ENCODE peak calls at places on chromosomes 4 and X, in five cellular contexts. B is foreskin keratinocyte, M is lung, P is heart right ventricle, N is ovary. T is an unnamed sample.

GRCh38 chr4:90769251-90769650 is 642.1 kb downstream of the CCSER1 start:
- DNase-seq in B (no peak), M (no peak), P (no peak), N (no peak), T (no peak)

GRCh38 chrX:108641589-108642272 is 94.6 kb downstream of the IRS4 start:
- DNase-seq in B (no peak), M (no peak), P (no peak), N (no peak), T (no peak)

GRCh38 chr4:78691333-78691732 is 84.8 kb upstream of the BMP2K start:
- DNase-seq in B (no peak), M (no peak), P (no peak), N (no peak), T (no peak)

GRCh38 chr4:164716901-164717300 is 37.0 kb upstream of the SMIM31 start:
- DNase-seq in B (no peak), M (no peak), P (no peak), N (no peak), T (no peak)

GRCh38 chr4:16893141-16893571 is 5.3 kb downstream of the LDB2 start:
- DNase-seq in B (no peak), M (no peak), P (no peak), N (no peak), T (no peak)

GRCh38 chr4:62640296-62640695 is 1440.2 kb downstream of the ADGRL3 start:
- DNase-seq in B (peak), M (no peak), P (no peak), N (no peak), T (no peak)

GRCh38 chr4:140609548-140610425 is 41.0 kb upstream of the UCP1 start:
- DNase-seq in B (no peak), M (no peak), P (no peak), N (no peak), T (no peak)

GRCh38 chr4:177964061-177964460 is 521.8 kb upstream of the AGA start:
- DNase-seq in B (peak), M (no peak), P (no peak), N (no peak), T (no peak)

GRCh38 chrX:22395372-22395771 is 122.7 kb downstream of the CBLL2 start:
- DNase-seq in B (no peak), M (no peak), P (no peak), N (no peak), T (no peak)

GRCh38 chr4:165294907-165295306 is 32.6 kb upstream of the MSMO1 start:
- DNase-seq in B (no peak), M (no peak), P (no peak), N (no peak), T (peak)

GRCh38 chr4:124262211-124263179 is 450.0 kb downstream of the ANKRD50 start:
- DNase-seq in B (peak), M (peak), P (peak), N (peak), T (no peak)

GRCh38 chr4:24770111-24770584 is 25.2 kb upstream of the SOD3 start:
- DNase-seq in B (peak), M (no peak), P (no peak), N (no peak), T (no peak)

GRCh38 chr4:41505161-41505653 is 32.8 kb upstream of the LIMCH1 start:
- DNase-seq in B (no peak), M (no peak), P (no peak), N (no peak), T (no peak)

GRCh38 chr4:48680848-48681568 is 99.1 kb downstream of the FRYL start:
- DNase-seq in B (no peak), M (no peak), P (no peak), N (no peak), T (no peak)

GRCh38 chrX:46918434-46918833 is 6.2 kb downstream of the JADE3 start:
- DNase-seq in B (no peak), M (no peak), P (no peak), N (no peak), T (no peak)

GRCh38 chr4:30208731-30209435 is 511.3 kb upstream of the PCDH7 start:
- DNase-seq in B (peak), M (no peak), P (no peak), N (no peak), T (no peak)

GRCh38 chr4:41622816-41623215 is 84.9 kb downstream of the LIMCH1 start:
- DNase-seq in B (no peak), M (no peak), P (no peak), N (no peak), T (no peak)

GRCh38 chrX:57227691-57228090 is 58.8 kb upstream of the FAAH2 start:
- DNase-seq in B (no peak), M (no peak), P (no peak), N (no peak), T (no peak)

GRCh38 chr4:18075823-18076433 is 54.4 kb upstream of the LCORL start:
- DNase-seq in B (no peak), M (no peak), P (peak), N (peak), T (no peak)

GRCh38 chrX:136941396-136942337 is 61.1 kb upstream of the RBMX start:
- DNase-seq in B (no peak), M (no peak), P (no peak), N (no peak), T (no peak)

GRCh38 chr4:74374561-74375327 is 9.8 kb downstream of the EREG start:
- DNase-seq in B (peak), M (peak), P (no peak), N (no peak), T (no peak)

GRCh38 chr4:154503598-154503997 is 12.0 kb upstream of the DCHS2 start:
- DNase-seq in B (no peak), M (no peak), P (no peak), N (no peak), T (no peak)

GRCh38 chr4:15385928-15386327 is 41.9 kb upstream of the C1QTNF7 start:
- DNase-seq in B (no peak), M (no peak), P (no peak), N (no peak), T (no peak)

GRCh38 chr4:120730777-120731320 is 191.7 kb downstream of the PRDM5 start:
- DNase-seq in B (no peak), M (no peak), P (no peak), N (no peak), T (no peak)

GRCh38 chrX:56729152-56729557 is at the start of gene NBDY:
- DNase-seq in B (peak), M (no peak), P (peak), N (peak), T (peak)

GRCh38 chr4:22695917-22696316 is 3.2 kb downstream of the GBA3 start:
- DNase-seq in B (no peak), M (no peak), P (no peak), N (no peak), T (no peak)

GRCh38 chrX:39331062-39331704 is 529.9 kb downstream of the MID1IP1 start:
- DNase-seq in B (no peak), M (no peak), P (no peak), N (no peak), T (no peak)

GRCh38 chrX:107324493-107325310 is 118.3 kb downstream of the DNAAF6 start:
- DNase-seq in B (no peak), M (no peak), P (peak), N (peak), T (no peak)

GRCh38 chr4:155964016-155964891 is 10.6 kb upstream of the CTSO start:
- DNase-seq in B (no peak), M (no peak), P (no peak), N (no peak), T (no peak)

GRCh38 chr4:91448668-91449330 is 855.0 kb upstream of the GRID2 start:
- DNase-seq in B (peak), M (no peak), P (no peak), N (no peak), T (no peak)

GRCh38 chr4:15695240-15695699 is 7.6 kb upstream of the BST1 start:
- DNase-seq in B (peak), M (no peak), P (no peak), N (no peak), T (no peak)

GRCh38 chr4:67531349-67531748 is 14.0 kb downstream of the CENPC start:
- DNase-seq in B (no peak), M (no peak), P (no peak), N (no peak), T (no peak)

GRCh38 chr4:146407669-146408084 is 114.1 kb downstream of the SLC10A7 start:
- DNase-seq in B (no peak), M (no peak), P (peak), N (no peak), T (no peak)

GRCh38 chrX:15686818-15687685 is 22.4 kb upstream of the CLTRN start:
- DNase-seq in B (no peak), M (peak), P (peak), N (peak), T (peak)

GRCh38 chr4:75844151-75844662 is 58.0 kb downstream of the PPEF2 start:
- DNase-seq in B (no peak), M (no peak), P (no peak), N (peak), T (no peak)

GRCh38 chrX:72048515-72049455 is 82.9 kb downstream of the RTL5 start:
- DNase-seq in B (no peak), M (no peak), P (no peak), N (no peak), T (no peak)
- TF ChIP-seq CTCF in B (no peak), M (no peak), P (no peak), N (no peak), T (no peak)

DNA sequence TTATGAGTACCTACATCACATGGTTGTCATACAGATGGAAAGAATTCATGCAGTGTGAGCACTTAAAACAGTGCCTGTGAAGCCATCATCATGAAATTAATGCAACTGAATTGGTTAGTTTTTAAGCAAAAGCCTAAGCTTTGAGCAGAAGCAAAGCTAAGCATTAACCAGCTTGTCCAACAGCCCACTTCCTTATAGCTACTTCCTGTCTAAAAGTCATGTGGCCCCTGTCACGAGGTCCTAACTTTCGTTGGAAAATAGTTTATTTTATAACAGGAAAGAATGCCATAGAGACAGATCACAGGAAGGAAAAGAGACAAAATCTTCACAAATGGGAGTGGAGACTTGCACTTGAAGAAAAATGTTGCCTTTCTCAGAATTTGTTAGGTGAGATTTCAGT is 27.8 kb upstream of the VCX start:
- DNase-seq in B (no peak), M (no peak), P (no peak), N (no peak), T (no peak)
- H3K27ac ChIP-seq in B (no peak), M (no peak), P (no peak), N (no peak), T (no peak)

DNA sequence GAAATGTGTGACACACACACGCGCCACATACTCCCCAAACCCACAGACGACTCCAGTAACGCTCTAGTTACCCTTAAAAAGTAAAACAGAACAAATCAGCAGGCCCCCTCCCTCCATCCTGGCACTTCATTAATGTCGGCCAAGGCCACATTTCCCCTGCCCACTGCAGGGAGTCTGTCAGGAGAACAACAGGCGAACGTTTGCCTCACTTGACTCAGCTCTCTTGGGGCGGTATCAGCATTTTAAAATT is 671 bp upstream of the FHIP1A start:
- DNase-seq in B (no peak), M (no peak), P (no peak), N (no peak), T (no peak)
- TF ChIP-seq CTCF in B (no peak), M (no peak), P (no peak), N (no peak), T (no peak)

GRCh38 chrX:44247468-44247867 is 96.0 kb downstream of the EFHC2 start:
- DNase-seq in B (no peak), M (no peak), P (no peak), N (no peak), T (no peak)
- H3K27ac ChIP-seq in B (no peak), M (no peak), P (no peak), N (no peak), T (no peak)

GRCh38 chrX:2819345-2820130 is 9.2 kb upstream of the GYG2 start:
- DNase-seq in B (no peak), M (no peak), P (no peak), N (no peak), T (no peak)
- TF ChIP-seq CTCF in B (peak), M (no peak), P (peak), N (peak), T (no peak)

GRCh38 chr4:2931765-2932560 is 31.2 kb downstream of the NOP14 start:
- DNase-seq in B (no peak), M (peak), P (peak), N (peak), T (peak)

GRCh38 chr4:2933566-2934076 is 29.6 kb downstream of the NOP14 start:
- DNase-seq in B (no peak), M (no peak), P (no peak), N (no peak), T (no peak)

GRCh38 chr4:2934077-2934812 is 29.0 kb downstream of the NOP14 start:
- DNase-seq in B (no peak), M (peak), P (peak), N (peak), T (no peak)

GRCh38 chr4:2932561-2932950 is 30.6 kb downstream of the NOP14 start:
- DNase-seq in B (no peak), M (no peak), P (no peak), N (peak), T (no peak)

GRCh38 chr4:2932951-2933565 is 30.1 kb downstream of the NOP14 start:
- DNase-seq in B (no peak), M (no peak), P (no peak), N (peak), T (no peak)
- H3K27ac ChIP-seq in B (no peak), M (peak), P (peak), N (peak), T (peak)

GRCh38 chr4:102227388-102227787 is 117.9 kb downstream of the SLC39A8 start:
- DNase-seq in B (no peak), M (no peak), P (no peak), N (no peak), T (no peak)

GRCh38 chr4:102217775-102218174 is 127.5 kb downstream of the SLC39A8 start:
- DNase-seq in B (no peak), M (no peak), P (no peak), N (no peak), T (no peak)

GRCh38 chr4:102223461-102223860 is 121.8 kb downstream of the SLC39A8 start:
- DNase-seq in B (no peak), M (no peak), P (no peak), N (no peak), T (no peak)

GRCh38 chr4:102219143-102219542 is 126.1 kb downstream of the SLC39A8 start:
- DNase-seq in B (no peak), M (no peak), P (no peak), N (no peak), T (no peak)

DNA sequence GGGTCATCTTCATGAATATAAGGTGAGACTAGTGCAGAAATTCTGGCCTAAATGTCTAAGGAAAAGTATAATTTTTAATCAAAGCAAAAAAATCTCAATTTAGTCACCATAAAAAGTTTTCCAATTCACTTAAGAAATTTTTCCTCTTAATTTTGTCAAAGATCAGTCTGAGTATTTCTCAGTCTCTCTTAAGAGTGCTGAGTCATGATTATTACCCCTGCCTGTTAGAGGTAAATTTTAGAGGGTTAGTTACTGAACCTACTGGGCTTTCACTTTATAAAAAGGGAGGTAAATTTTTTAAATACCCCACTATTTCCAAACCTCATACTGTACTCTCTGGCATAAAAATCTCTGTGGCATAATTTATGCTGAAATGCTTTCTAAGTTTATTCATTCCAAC is 122.4 kb downstream of the SLC39A8 start:
- DNase-seq in B (no peak), M (no peak), P (no peak), N (no peak), T (no peak)
- TF ChIP-seq CTCF in B (no peak), M (no peak), P (no peak), N (no peak), T (no peak)